ENCODE peak calls at places on chromosome 22, in ten cellular contexts. One of them, this sample, is unnamed. For H3K27me3 and H3K9me3, the result is how much of the 10 kb centered on the place peaks cover.

GRCh38 chr22:42959472-42960145 is 55.3 kb downstream of the PACSIN2 start:
- DNase-seq in body of pancreas: peak
- DNase-seq in K562: peak
- DNase-seq in heart left ventricle: peak
- DNase-seq in tibial nerve: peak
- DNase-seq in stomach: peak
- DNase-seq in IMR-90: peak
- DNase-seq in breast epithelium: peak
- DNase-seq in HCT116: no peak
- DNase-seq in adrenal gland: peak
- DNase-seq in this sample: no peak

GRCh38 chr22:45866398-45867117 is 110.4 kb downstream of the WNT7B start:
- DNase-seq in stomach: peak
- DNase-seq in HCT116: no peak
- DNase-seq in IMR-90: no peak
- DNase-seq in body of pancreas: no peak
- DNase-seq in heart left ventricle: no peak
- DNase-seq in tibial nerve: no peak
- DNase-seq in K562: no peak
- DNase-seq in breast epithelium: no peak
- DNase-seq in adrenal gland: peak
- DNase-seq in this sample: no peak

GRCh38 chr22:46371623-46372226 is 36.2 kb downstream of the TRMU start:
- DNase-seq in breast epithelium: no peak
- DNase-seq in stomach: no peak
- DNase-seq in body of pancreas: no peak
- DNase-seq in IMR-90: no peak
- DNase-seq in adrenal gland: no peak
- DNase-seq in heart left ventricle: no peak
- DNase-seq in K562: no peak
- DNase-seq in HCT116: no peak
- DNase-seq in tibial nerve: no peak
- DNase-seq in this sample: no peak

GRCh38 chr22:22839570-22840314 is 47.9 kb upstream of the IGLL5 start:
- DNase-seq in body of pancreas: no peak
- DNase-seq in IMR-90: no peak
- DNase-seq in breast epithelium: no peak
- DNase-seq in HCT116: no peak
- DNase-seq in adrenal gland: no peak
- DNase-seq in tibial nerve: peak
- DNase-seq in heart left ventricle: no peak
- DNase-seq in stomach: no peak
- DNase-seq in K562: no peak
- DNase-seq in this sample: no peak

GRCh38 chr22:22410121-22410520 is 98.4 kb downstream of the ZNF280B start:
- DNase-seq in body of pancreas: peak
- DNase-seq in IMR-90: no peak
- DNase-seq in adrenal gland: no peak
- DNase-seq in heart left ventricle: peak
- DNase-seq in tibial nerve: peak
- DNase-seq in breast epithelium: no peak
- DNase-seq in K562: no peak
- DNase-seq in HCT116: no peak
- DNase-seq in stomach: no peak
- DNase-seq in this sample: no peak

GRCh38 chr22:44686873-44687600 is 15.0 kb upstream of the PRR5 start:
- DNase-seq in breast epithelium: no peak
- DNase-seq in tibial nerve: no peak
- DNase-seq in adrenal gland: no peak
- DNase-seq in HCT116: no peak
- DNase-seq in IMR-90: peak
- DNase-seq in stomach: no peak
- DNase-seq in heart left ventricle: no peak
- DNase-seq in K562: no peak
- DNase-seq in body of pancreas: no peak
- DNase-seq in this sample: no peak

GRCh38 chr22:24578355-24579241 is 14.3 kb downstream of the LRRC75B start:
- DNase-seq in IMR-90: peak
- DNase-seq in HCT116: no peak
- DNase-seq in adrenal gland: no peak
- DNase-seq in breast epithelium: no peak
- DNase-seq in stomach: no peak
- DNase-seq in heart left ventricle: no peak
- DNase-seq in K562: no peak
- DNase-seq in body of pancreas: no peak
- DNase-seq in tibial nerve: no peak
- DNase-seq in this sample: no peak

GRCh38 chr22:36277482-36278291 is 24.8 kb downstream of the APOL1 start:
- DNase-seq in HCT116: peak
- DNase-seq in body of pancreas: peak
- DNase-seq in heart left ventricle: peak
- DNase-seq in stomach: peak
- DNase-seq in breast epithelium: no peak
- DNase-seq in adrenal gland: peak
- DNase-seq in K562: peak
- DNase-seq in IMR-90: peak
- DNase-seq in tibial nerve: no peak
- DNase-seq in this sample: peak

GRCh38 chr22:36344106-36344827 is 43.5 kb downstream of the MYH9 start:
- DNase-seq in heart left ventricle: no peak
- DNase-seq in HCT116: no peak
- DNase-seq in IMR-90: no peak
- DNase-seq in tibial nerve: no peak
- DNase-seq in body of pancreas: no peak
- DNase-seq in breast epithelium: no peak
- DNase-seq in stomach: no peak
- DNase-seq in adrenal gland: no peak
- DNase-seq in K562: no peak
- DNase-seq in this sample: no peak

GRCh38 chr22:44758970-44759365 is 6.6 kb downstream of the ARHGAP8 start:
- DNase-seq in body of pancreas: no peak
- DNase-seq in IMR-90: no peak
- DNase-seq in stomach: no peak
- DNase-seq in adrenal gland: no peak
- DNase-seq in heart left ventricle: no peak
- DNase-seq in K562: no peak
- DNase-seq in breast epithelium: no peak
- DNase-seq in tibial nerve: no peak
- DNase-seq in HCT116: no peak
- DNase-seq in this sample: no peak

GRCh38 chr22:47192651-47193437 is 430.4 kb downstream of the TBC1D22A start:
- DNase-seq in adrenal gland: peak
- DNase-seq in HCT116: peak
- DNase-seq in K562: peak
- DNase-seq in stomach: peak
- DNase-seq in body of pancreas: peak
- DNase-seq in IMR-90: no peak
- DNase-seq in heart left ventricle: no peak
- DNase-seq in breast epithelium: no peak
- DNase-seq in tibial nerve: no peak
- DNase-seq in this sample: peak

GRCh38 chr22:22201925-22202343 is 42.7 kb upstream of the VPREB1 start:
- DNase-seq in HCT116: no peak
- DNase-seq in tibial nerve: no peak
- DNase-seq in K562: no peak
- DNase-seq in adrenal gland: no peak
- DNase-seq in breast epithelium: no peak
- DNase-seq in heart left ventricle: no peak
- DNase-seq in IMR-90: no peak
- DNase-seq in body of pancreas: no peak
- DNase-seq in stomach: no peak
- DNase-seq in this sample: no peak

GRCh38 chr22:21657361-21658118 is 8.3 kb upstream of the PPIL2 start:
- DNase-seq in K562: peak
- DNase-seq in IMR-90: peak
- DNase-seq in heart left ventricle: peak
- DNase-seq in adrenal gland: peak
- DNase-seq in stomach: peak
- DNase-seq in breast epithelium: no peak
- DNase-seq in HCT116: peak
- DNase-seq in tibial nerve: no peak
- DNase-seq in body of pancreas: peak
- DNase-seq in this sample: peak

GRCh38 chr22:40757071-40757470 is 62.1 kb downstream of the SLC25A17 start:
- DNase-seq in breast epithelium: no peak
- DNase-seq in HCT116: no peak
- DNase-seq in heart left ventricle: no peak
- DNase-seq in K562: no peak
- DNase-seq in tibial nerve: no peak
- DNase-seq in stomach: no peak
- DNase-seq in adrenal gland: no peak
- DNase-seq in IMR-90: peak
- DNase-seq in body of pancreas: no peak
- DNase-seq in this sample: no peak

GRCh38 chr22:46738961-46739870 is 1.2 kb upstream of the CERK start:
- DNase-seq in heart left ventricle: peak
- DNase-seq in breast epithelium: no peak
- DNase-seq in IMR-90: peak
- DNase-seq in adrenal gland: peak
- DNase-seq in HCT116: peak
- DNase-seq in stomach: peak
- DNase-seq in K562: peak
- DNase-seq in tibial nerve: no peak
- DNase-seq in body of pancreas: peak
- DNase-seq in this sample: no peak

GRCh38 chr22:17217179-17217578 is 2.1 kb downstream of the ADA2 start:
- DNase-seq in K562: no peak
- DNase-seq in stomach: no peak
- DNase-seq in IMR-90: no peak
- DNase-seq in adrenal gland: no peak
- DNase-seq in heart left ventricle: no peak
- DNase-seq in HCT116: no peak
- DNase-seq in body of pancreas: no peak
- DNase-seq in tibial nerve: no peak
- DNase-seq in breast epithelium: no peak
- DNase-seq in this sample: no peak

GRCh38 chr22:31248138-31248745 is 36.1 kb downstream of the LIMK2 start:
- DNase-seq in tibial nerve: peak
- DNase-seq in adrenal gland: peak
- DNase-seq in IMR-90: peak
- DNase-seq in K562: peak
- DNase-seq in heart left ventricle: peak
- DNase-seq in breast epithelium: peak
- DNase-seq in HCT116: no peak
- DNase-seq in body of pancreas: peak
- DNase-seq in stomach: peak
- DNase-seq in this sample: peak
- TF ChIP-seq POLR2A in tibial nerve: peak
- TF ChIP-seq POLR2A in adrenal gland: peak
- TF ChIP-seq POLR2A in IMR-90: peak
- TF ChIP-seq POLR2A in K562: no peak
- TF ChIP-seq POLR2A in heart left ventricle: peak
- TF ChIP-seq POLR2A in breast epithelium: peak
- TF ChIP-seq POLR2A in HCT116: no peak
- TF ChIP-seq POLR2A in body of pancreas: peak
- TF ChIP-seq POLR2A in stomach: no peak
- TF ChIP-seq POLR2A in this sample: no peak

GRCh38 chr22:25911243-25911972 is 169.4 kb downstream of the MYO18B start:
- DNase-seq in IMR-90: no peak
- DNase-seq in tibial nerve: no peak
- DNase-seq in body of pancreas: no peak
- DNase-seq in K562: no peak
- DNase-seq in adrenal gland: no peak
- DNase-seq in heart left ventricle: no peak
- DNase-seq in HCT116: no peak
- DNase-seq in breast epithelium: no peak
- DNase-seq in stomach: no peak
- DNase-seq in this sample: no peak

GRCh38 chr22:25908212-25908611 is 166.2 kb downstream of the MYO18B start:
- DNase-seq in heart left ventricle: no peak
- DNase-seq in IMR-90: no peak
- DNase-seq in HCT116: no peak
- DNase-seq in body of pancreas: no peak
- DNase-seq in K562: no peak
- DNase-seq in breast epithelium: no peak
- DNase-seq in adrenal gland: no peak
- DNase-seq in stomach: no peak
- DNase-seq in tibial nerve: no peak
- DNase-seq in this sample: no peak

GRCh38 chr22:25908755-25909154 is 166.8 kb downstream of the MYO18B start:
- DNase-seq in heart left ventricle: no peak
- DNase-seq in K562: no peak
- DNase-seq in stomach: no peak
- DNase-seq in adrenal gland: no peak
- DNase-seq in tibial nerve: no peak
- DNase-seq in IMR-90: no peak
- DNase-seq in breast epithelium: no peak
- DNase-seq in HCT116: no peak
- DNase-seq in body of pancreas: no peak
- DNase-seq in this sample: no peak

DNA sequence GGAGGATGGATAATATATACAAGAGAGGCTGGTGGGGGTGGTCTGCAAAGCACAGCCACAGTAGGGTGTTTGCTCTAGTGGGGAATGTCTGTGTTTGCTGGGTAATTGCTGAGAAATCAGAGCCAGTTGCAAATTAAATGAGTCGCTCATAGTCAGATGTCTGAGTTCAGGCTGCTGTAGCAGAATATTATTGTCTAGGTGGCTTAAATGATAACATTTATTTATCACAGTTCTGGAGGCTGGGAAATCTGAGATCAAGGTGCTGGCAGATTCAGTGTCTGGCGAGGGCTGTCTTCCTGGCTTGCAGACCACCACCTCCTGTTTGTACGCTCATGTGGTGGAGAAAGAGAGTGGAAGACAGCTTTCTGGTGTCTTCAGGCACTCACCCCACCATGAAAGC is 168.0 kb downstream of the MYO18B start:
- DNase-seq in HCT116: no peak
- DNase-seq in breast epithelium: no peak
- DNase-seq in heart left ventricle: no peak
- DNase-seq in body of pancreas: no peak
- DNase-seq in IMR-90: no peak
- DNase-seq in K562: no peak
- DNase-seq in adrenal gland: no peak
- DNase-seq in tibial nerve: no peak
- DNase-seq in stomach: no peak
- DNase-seq in this sample: no peak
- H3K27me3 ChIP-seq in HCT116: half or more
- H3K27me3 ChIP-seq in breast epithelium: under half
- H3K27me3 ChIP-seq in heart left ventricle: under half
- H3K27me3 ChIP-seq in body of pancreas: under half
- H3K27me3 ChIP-seq in IMR-90: under half
- H3K27me3 ChIP-seq in K562: under half
- H3K27me3 ChIP-seq in adrenal gland: under half
- H3K27me3 ChIP-seq in tibial nerve: under half
- H3K27me3 ChIP-seq in stomach: under half
- H3K27me3 ChIP-seq in this sample: under half

GRCh38 chr22:48899523-48900326 is 927.9 kb downstream of the BRD1 start:
- DNase-seq in adrenal gland: no peak
- DNase-seq in tibial nerve: no peak
- DNase-seq in breast epithelium: no peak
- DNase-seq in heart left ventricle: peak
- DNase-seq in stomach: no peak
- DNase-seq in HCT116: no peak
- DNase-seq in body of pancreas: no peak
- DNase-seq in K562: no peak
- DNase-seq in IMR-90: no peak
- DNase-seq in this sample: no peak
- H3K9me3 ChIP-seq in adrenal gland: under half
- H3K9me3 ChIP-seq in tibial nerve: under half
- H3K9me3 ChIP-seq in breast epithelium: under half
- H3K9me3 ChIP-seq in heart left ventricle: under half
- H3K9me3 ChIP-seq in stomach: under half
- H3K9me3 ChIP-seq in HCT116: under half
- H3K9me3 ChIP-seq in body of pancreas: under half
- H3K9me3 ChIP-seq in K562: under half
- H3K9me3 ChIP-seq in IMR-90: half or more
- H3K9me3 ChIP-seq in this sample: under half

GRCh38 chr22:38230108-38230825 is 28.5 kb downstream of the MAFF start:
- DNase-seq in IMR-90: no peak
- DNase-seq in adrenal gland: peak
- DNase-seq in tibial nerve: no peak
- DNase-seq in heart left ventricle: no peak
- DNase-seq in stomach: peak
- DNase-seq in K562: peak
- DNase-seq in breast epithelium: peak
- DNase-seq in HCT116: no peak
- DNase-seq in body of pancreas: peak
- DNase-seq in this sample: peak
- TF ChIP-seq POLR2A in IMR-90: no peak
- TF ChIP-seq POLR2A in adrenal gland: no peak
- TF ChIP-seq POLR2A in tibial nerve: no peak
- TF ChIP-seq POLR2A in heart left ventricle: no peak
- TF ChIP-seq POLR2A in stomach: no peak
- TF ChIP-seq POLR2A in K562: no peak
- TF ChIP-seq POLR2A in breast epithelium: no peak
- TF ChIP-seq POLR2A in HCT116: no peak
- TF ChIP-seq POLR2A in body of pancreas: no peak
- TF ChIP-seq POLR2A in this sample: no peak

This sample was measured in Peyer's patch.